ENCODE peak calls at places on chromosomes 11 and 22, in five cellular contexts. X is Calu3, I is IMR-90, Y is Peyer's patch, V is fibroblast of the aortic adventitia. N is an unnamed sample.

GRCh38 chr11:95698939-95699562 is 90.5 kb downstream of the FAM76B start:
- DNase-seq in X (no peak), I (peak; percentile 39), Y (no peak), V (peak; percentile 70), N (no peak)

GRCh38 chr11:114284021-114284420 is 12.2 kb upstream of the NNMT start:
- DNase-seq in X (no peak), I (no peak), Y (no peak), V (peak; percentile 23), N (no peak)

GRCh38 chr22:29331213-29331612 is 15.7 kb upstream of the RASL10A start:
- DNase-seq in X (no peak), I (no peak), Y (no peak), V (no peak), N (no peak)

GRCh38 chr11:120185678-120186407 is 25.0 kb upstream of the OAF start:
- DNase-seq in X (no peak), I (no peak), Y (no peak), V (no peak), N (no peak)

GRCh38 chr11:122682464-122682863 is 26.9 kb downstream of the UBASH3B start:
- DNase-seq in X (no peak), I (no peak), Y (no peak), V (no peak), N (no peak)

GRCh38 chr11:79374707-79375106 is 66.1 kb downstream of the TENM4 start:
- DNase-seq in X (no peak), I (no peak), Y (no peak), V (no peak), N (no peak)

GRCh38 chr22:23128269-23129108 is 13.3 kb downstream of the RSPH14 start:
- DNase-seq in X (peak; percentile 89), I (peak; percentile 84), Y (peak; percentile 66), V (peak; percentile 84), N (no peak)

GRCh38 chr11:35321532-35322320 is 97.6 kb downstream of the SLC1A2 start:
- DNase-seq in X (no peak), I (peak; percentile 69), Y (no peak), V (peak; percentile 95), N (no peak)

GRCh38 chr11:65516135-65516968 is 8.5 kb upstream of the SCYL1 start:
- DNase-seq in X (no peak), I (no peak), Y (no peak), V (no peak), N (no peak)

GRCh38 chr11:13128381-13128780 is 119.3 kb downstream of the RASSF10 start:
- DNase-seq in X (no peak), I (peak; percentile 63), Y (no peak), V (no peak), N (no peak)

GRCh38 chr11:134459246-134460043 is 47.4 kb upstream of the B3GAT1 start:
- DNase-seq in X (no peak), I (no peak), Y (peak; percentile 32), V (no peak), N (no peak)

GRCh38 chr11:119591836-119592310 is 137.1 kb downstream of the NECTIN1 start:
- DNase-seq in X (no peak), I (no peak), Y (no peak), V (no peak), N (no peak)

GRCh38 chr11:12064136-12064953 is 46.0 kb upstream of the MICAL2 start:
- DNase-seq in X (no peak), I (no peak), Y (no peak), V (no peak), N (no peak)

GRCh38 chr22:29689872-29690213 is 30.0 kb upstream of the CABP7 start:
- DNase-seq in X (peak; percentile 60), I (peak; percentile 55), Y (peak; percentile 73), V (peak; percentile 58), N (no peak)

GRCh38 chr11:76510060-76511047 is 65.5 kb downstream of the EMSY start:
- DNase-seq in X (no peak), I (peak; percentile 56), Y (no peak), V (peak; percentile 51), N (no peak)

GRCh38 chr11:64058494-64058893 is 22.8 kb downstream of the FLRT1 start:
- DNase-seq in X (no peak), I (no peak), Y (no peak), V (no peak), N (no peak)

GRCh38 chr11:121451982-121452608 is at the start of gene SORL1:
- DNase-seq in X (peak; percentile 71), I (peak; percentile 55), Y (peak; percentile 91), V (peak; percentile 22), N (peak; percentile 61)

GRCh38 chr11:104926771-104927470 is 28.7 kb upstream of the CASP12 start:
- DNase-seq in X (no peak), I (no peak), Y (no peak), V (no peak), N (no peak)

GRCh38 chr22:20442485-20443284 is 5.1 kb upstream of the SCARF2 start:
- DNase-seq in X (no peak), I (no peak), Y (no peak), V (no peak), N (no peak)

GRCh38 chr22:21933899-21934298 is 18.7 kb downstream of the PPM1F start:
- DNase-seq in X (no peak), I (no peak), Y (no peak), V (no peak), N (peak; percentile 32)

GRCh38 chr11:33982661-33983060 is 68.9 kb upstream of the CAPRIN1 start:
- DNase-seq in X (no peak), I (no peak), Y (no peak), V (no peak), N (no peak)

GRCh38 chr11:128390246-128390645 is 197.1 kb downstream of the ETS1 start:
- DNase-seq in X (no peak), I (no peak), Y (no peak), V (no peak), N (no peak)

GRCh38 chr11:101441747-101442146 is 142.1 kb downstream of the TRPC6 start:
- DNase-seq in X (peak; percentile 30), I (no peak), Y (no peak), V (no peak), N (no peak)

GRCh38 chr22:22201185-22201924 is 43.2 kb upstream of the VPREB1 start:
- DNase-seq in X (peak; percentile 59), I (peak; percentile 24), Y (no peak), V (no peak), N (peak; percentile 62)

GRCh38 chr22:37484115-37485005 is 1.8 kb downstream of the MFNG start:
- DNase-seq in X (no peak), I (no peak), Y (peak; percentile 63), V (no peak), N (peak; percentile 90)

GRCh38 chr11:111019449-111019848 is 226.1 kb upstream of the POU2AF2 start:
- DNase-seq in X (no peak), I (no peak), Y (no peak), V (no peak), N (no peak)

DNA sequence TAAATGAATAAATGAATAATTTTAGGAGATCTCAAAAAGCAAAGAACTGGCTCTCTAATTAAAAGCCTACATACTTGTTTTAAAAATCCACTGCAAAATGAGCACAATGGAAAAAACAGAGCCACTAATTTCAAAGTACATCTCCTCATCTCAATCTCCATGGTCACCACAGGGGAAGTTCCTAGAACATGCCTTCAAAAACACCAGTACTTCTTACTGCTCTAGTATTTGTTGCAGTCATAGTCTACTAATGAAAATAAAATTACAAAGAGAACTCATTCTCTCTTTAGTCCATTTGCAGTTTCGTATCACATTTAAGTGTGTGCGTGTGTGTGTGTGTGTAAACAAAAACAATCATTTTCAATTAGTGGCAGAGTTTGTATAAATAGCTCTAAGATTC is 54.0 kb downstream of the PIK3C2A start:
- DNase-seq in X (no peak), I (no peak), Y (no peak), V (no peak), N (no peak)
- TF ChIP-seq CTCF in X (no peak), I (no peak), Y (no peak), V (no peak), N (no peak)

GRCh38 chr11:2825886-2826678 is 59.5 kb downstream of the CDKN1C start:
- DNase-seq in X (peak; percentile 81), I (peak; percentile 95), Y (no peak), V (peak; percentile 97), N (peak; percentile 84)

GRCh38 chr11:2824851-2825250 is 60.7 kb downstream of the CDKN1C start:
- DNase-seq in X (no peak), I (no peak), Y (no peak), V (no peak), N (no peak)

GRCh38 chr11:2826679-2827056 is 58.9 kb downstream of the CDKN1C start:
- DNase-seq in X (no peak), I (no peak), Y (no peak), V (no peak), N (peak; percentile 74)

GRCh38 chr11:2827256-2827655 is 58.3 kb downstream of the CDKN1C start:
- DNase-seq in X (no peak), I (peak; percentile 7), Y (no peak), V (no peak), N (no peak)

GRCh38 chr11:2825261-2825885 is 60.2 kb downstream of the CDKN1C start:
- DNase-seq in X (peak; percentile 77), I (peak; percentile 74), Y (peak; percentile 65), V (peak; percentile 89), N (no peak)
- TF ChIP-seq CTCF in X (peak; percentile 28), I (no peak), Y (no peak), V (peak; percentile 47), N (no peak)

DNA sequence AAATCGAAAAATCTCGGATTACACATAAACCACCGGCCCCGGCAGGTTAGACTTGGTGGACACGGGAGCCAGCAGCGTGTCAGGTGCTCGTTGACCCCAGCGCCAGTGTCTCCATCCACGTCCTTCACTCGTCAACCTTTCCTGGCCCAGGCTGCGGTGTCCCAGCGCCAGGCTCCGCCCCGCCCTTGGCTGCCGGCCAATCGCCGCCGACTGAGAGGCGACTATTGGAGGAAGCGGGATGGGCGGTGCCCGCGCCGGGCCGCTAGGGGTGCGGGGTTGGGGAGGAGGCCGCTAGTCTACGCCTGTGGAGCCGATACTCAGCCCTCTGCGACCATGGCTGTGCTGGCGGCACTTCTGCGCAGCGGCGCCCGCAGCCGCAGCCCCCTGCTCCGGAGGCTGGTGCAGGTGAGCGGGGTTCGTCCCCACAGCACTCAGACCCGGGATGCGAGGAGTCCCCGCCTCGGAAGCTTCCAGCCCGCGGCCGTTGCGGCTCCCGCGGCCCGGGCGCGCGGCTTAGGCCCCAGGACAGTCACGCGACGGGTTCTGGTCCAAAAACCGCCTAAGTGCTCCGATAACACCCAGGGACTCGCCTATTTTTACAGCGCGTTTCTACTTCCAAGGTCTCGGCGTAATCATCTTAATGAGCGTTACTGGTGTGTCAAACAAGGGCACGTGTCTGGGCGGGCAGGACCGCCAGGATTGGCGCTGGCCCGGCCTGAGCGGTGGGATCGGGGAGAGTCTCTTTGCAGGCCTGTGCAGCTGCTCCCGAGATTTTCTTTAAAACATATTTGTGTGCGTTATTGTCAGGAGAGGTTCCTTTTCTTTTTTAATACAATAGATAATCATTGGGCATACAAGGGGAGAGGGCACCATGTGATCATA is at the start of gene ACAT1:
- DNase-seq in X (peak; percentile 96), I (peak; percentile 82), Y (peak; percentile 98), V (peak; percentile 86), N (peak; percentile 94)
- TF ChIP-seq CTCF in X (no peak), I (peak; percentile 18), Y (peak; percentile 60), V (peak; percentile 36), N (peak; percentile 17)

GRCh38 chr11:129787518-129787917 is 28.1 kb upstream of the TMEM45B start:
- DNase-seq in X (no peak), I (no peak), Y (no peak), V (no peak), N (no peak)

GRCh38 chr11:129790131-129790530 is 25.5 kb upstream of the TMEM45B start:
- DNase-seq in X (no peak), I (no peak), Y (no peak), V (no peak), N (no peak)

GRCh38 chr11:129791515-129791914 is 24.1 kb upstream of the TMEM45B start:
- DNase-seq in X (no peak), I (no peak), Y (no peak), V (no peak), N (no peak)

GRCh38 chr11:129788278-129788677 is 27.4 kb upstream of the TMEM45B start:
- DNase-seq in X (no peak), I (no peak), Y (no peak), V (no peak), N (no peak)

GRCh38 chr11:129785383-129786111 is 30.1 kb upstream of the TMEM45B start:
- DNase-seq in X (no peak), I (peak; percentile 1), Y (no peak), V (peak; percentile 55), N (no peak)
- TF ChIP-seq CTCF in X (no peak), I (peak; percentile 30), Y (peak; percentile 39), V (peak; percentile 27), N (peak; percentile 19)

N was measured in CD14-positive monocyte.